ENCODE peak calls at places on chromosomes 12 and 14, in nine cellular contexts. One of them, this sample, is unnamed. For H3K36me3, the result is how much of the 10 kb centered on the place peaks cover.

GRCh38 chr14:71692496-71692895 is 239.7 kb upstream of the RGS6 start:
- DNase-seq in IMR-90: peak
- DNase-seq in mesendoderm: no peak
- DNase-seq in NT2/D1: no peak
- DNase-seq in colonic mucosa: no peak
- DNase-seq in MM.1S: no peak
- DNase-seq in mammary epithelial cell: no peak
- DNase-seq in neuronal stem cell: no peak
- DNase-seq in mesenchymal stem cell: peak
- DNase-seq in this sample: no peak

GRCh38 chr12:26572131-26572530 is 260.9 kb downstream of the ITPR2 start:
- DNase-seq in MM.1S: no peak
- DNase-seq in NT2/D1: no peak
- DNase-seq in mesendoderm: peak
- DNase-seq in neuronal stem cell: no peak
- DNase-seq in mesenchymal stem cell: peak
- DNase-seq in IMR-90: peak
- DNase-seq in colonic mucosa: peak
- DNase-seq in mammary epithelial cell: no peak
- DNase-seq in this sample: no peak

GRCh38 chr12:129552996-129553750 is 350.7 kb downstream of the TMEM132D start:
- DNase-seq in colonic mucosa: no peak
- DNase-seq in mesenchymal stem cell: no peak
- DNase-seq in IMR-90: no peak
- DNase-seq in MM.1S: no peak
- DNase-seq in mesendoderm: no peak
- DNase-seq in mammary epithelial cell: no peak
- DNase-seq in NT2/D1: no peak
- DNase-seq in neuronal stem cell: no peak
- DNase-seq in this sample: no peak

GRCh38 chr14:100362311-100362927 is 39.3 kb downstream of the SLC25A47 start:
- DNase-seq in colonic mucosa: no peak
- DNase-seq in mesendoderm: no peak
- DNase-seq in neuronal stem cell: no peak
- DNase-seq in IMR-90: peak
- DNase-seq in MM.1S: no peak
- DNase-seq in mammary epithelial cell: no peak
- DNase-seq in mesenchymal stem cell: peak
- DNase-seq in NT2/D1: no peak
- DNase-seq in this sample: peak

GRCh38 chr12:107992870-107993451 is 136.1 kb upstream of the WSCD2 start:
- DNase-seq in mesenchymal stem cell: peak
- DNase-seq in NT2/D1: peak
- DNase-seq in mesendoderm: peak
- DNase-seq in neuronal stem cell: peak
- DNase-seq in mammary epithelial cell: peak
- DNase-seq in MM.1S: peak
- DNase-seq in IMR-90: peak
- DNase-seq in colonic mucosa: peak
- DNase-seq in this sample: peak

GRCh38 chr12:53538209-53538689 is 31.0 kb upstream of the NPFF start:
- DNase-seq in mammary epithelial cell: peak
- DNase-seq in MM.1S: no peak
- DNase-seq in mesenchymal stem cell: peak
- DNase-seq in colonic mucosa: peak
- DNase-seq in mesendoderm: peak
- DNase-seq in neuronal stem cell: no peak
- DNase-seq in NT2/D1: no peak
- DNase-seq in IMR-90: peak
- DNase-seq in this sample: peak

GRCh38 chr14:73253323-73253610 is 16.0 kb downstream of the PAPLN start:
- DNase-seq in neuronal stem cell: no peak
- DNase-seq in NT2/D1: no peak
- DNase-seq in mesendoderm: no peak
- DNase-seq in mesenchymal stem cell: no peak
- DNase-seq in MM.1S: no peak
- DNase-seq in colonic mucosa: no peak
- DNase-seq in mammary epithelial cell: no peak
- DNase-seq in IMR-90: no peak
- DNase-seq in this sample: no peak

GRCh38 chr12:9273276-9273675 is 65.1 kb upstream of the PZP start:
- DNase-seq in IMR-90: peak
- DNase-seq in colonic mucosa: no peak
- DNase-seq in neuronal stem cell: no peak
- DNase-seq in MM.1S: no peak
- DNase-seq in NT2/D1: no peak
- DNase-seq in mesendoderm: no peak
- DNase-seq in mesenchymal stem cell: peak
- DNase-seq in mammary epithelial cell: peak
- DNase-seq in this sample: peak

GRCh38 chr14:92513966-92514843 is 624 bp downstream of the RIN3 start:
- DNase-seq in mesenchymal stem cell: peak
- DNase-seq in MM.1S: no peak
- DNase-seq in mesendoderm: peak
- DNase-seq in NT2/D1: no peak
- DNase-seq in colonic mucosa: peak
- DNase-seq in mammary epithelial cell: no peak
- DNase-seq in IMR-90: peak
- DNase-seq in neuronal stem cell: no peak
- DNase-seq in this sample: peak

GRCh38 chr12:124545508-124546418 is 21.6 kb downstream of the NCOR2 start:
- DNase-seq in mesendoderm: no peak
- DNase-seq in colonic mucosa: no peak
- DNase-seq in neuronal stem cell: no peak
- DNase-seq in NT2/D1: no peak
- DNase-seq in MM.1S: peak
- DNase-seq in mesenchymal stem cell: peak
- DNase-seq in IMR-90: peak
- DNase-seq in mammary epithelial cell: no peak
- DNase-seq in this sample: no peak

GRCh38 chr12:27645671-27646070 is 50.6 kb upstream of the REP15 start:
- DNase-seq in NT2/D1: no peak
- DNase-seq in MM.1S: no peak
- DNase-seq in mesendoderm: no peak
- DNase-seq in colonic mucosa: no peak
- DNase-seq in mesenchymal stem cell: no peak
- DNase-seq in IMR-90: no peak
- DNase-seq in neuronal stem cell: no peak
- DNase-seq in mammary epithelial cell: no peak
- DNase-seq in this sample: no peak

GRCh38 chr14:25431211-25432076 is 381.5 kb upstream of the STXBP6 start:
- DNase-seq in neuronal stem cell: peak
- DNase-seq in IMR-90: no peak
- DNase-seq in mammary epithelial cell: no peak
- DNase-seq in MM.1S: peak
- DNase-seq in mesendoderm: peak
- DNase-seq in colonic mucosa: peak
- DNase-seq in NT2/D1: peak
- DNase-seq in mesenchymal stem cell: no peak
- DNase-seq in this sample: no peak

GRCh38 chr14:24262821-24263733 is at the start of gene TGM1:
- DNase-seq in mammary epithelial cell: no peak
- DNase-seq in neuronal stem cell: no peak
- DNase-seq in MM.1S: no peak
- DNase-seq in IMR-90: no peak
- DNase-seq in colonic mucosa: no peak
- DNase-seq in mesendoderm: peak
- DNase-seq in mesenchymal stem cell: no peak
- DNase-seq in NT2/D1: no peak
- DNase-seq in this sample: no peak

GRCh38 chr12:65609359-65609771 is 214.9 kb upstream of the HMGA2 start:
- DNase-seq in mammary epithelial cell: peak
- DNase-seq in neuronal stem cell: no peak
- DNase-seq in IMR-90: peak
- DNase-seq in mesendoderm: peak
- DNase-seq in colonic mucosa: no peak
- DNase-seq in mesenchymal stem cell: peak
- DNase-seq in NT2/D1: no peak
- DNase-seq in MM.1S: no peak
- DNase-seq in this sample: peak

GRCh38 chr12:73235387-73235786 is 963.2 kb downstream of the TRHDE start:
- DNase-seq in mesenchymal stem cell: no peak
- DNase-seq in colonic mucosa: no peak
- DNase-seq in NT2/D1: no peak
- DNase-seq in mammary epithelial cell: no peak
- DNase-seq in mesendoderm: no peak
- DNase-seq in neuronal stem cell: no peak
- DNase-seq in MM.1S: no peak
- DNase-seq in IMR-90: no peak
- DNase-seq in this sample: no peak

GRCh38 chr14:20866963-20867362 is 24.2 kb upstream of the RNASE3 start:
- DNase-seq in mammary epithelial cell: peak
- DNase-seq in colonic mucosa: no peak
- DNase-seq in NT2/D1: peak
- DNase-seq in IMR-90: no peak
- DNase-seq in mesendoderm: peak
- DNase-seq in neuronal stem cell: no peak
- DNase-seq in mesenchymal stem cell: no peak
- DNase-seq in MM.1S: no peak
- DNase-seq in this sample: peak

GRCh38 chr12:109156586-109156985 is 40.2 kb downstream of the ACACB start:
- DNase-seq in mammary epithelial cell: no peak
- DNase-seq in mesendoderm: no peak
- DNase-seq in NT2/D1: no peak
- DNase-seq in colonic mucosa: no peak
- DNase-seq in MM.1S: no peak
- DNase-seq in mesenchymal stem cell: no peak
- DNase-seq in IMR-90: no peak
- DNase-seq in neuronal stem cell: no peak
- DNase-seq in this sample: no peak
- H3K4me3 ChIP-seq in mammary epithelial cell: no peak
- H3K4me3 ChIP-seq in mesendoderm: no peak
- H3K4me3 ChIP-seq in NT2/D1: no peak
- H3K4me3 ChIP-seq in colonic mucosa: no peak
- H3K4me3 ChIP-seq in MM.1S: no peak
- H3K4me3 ChIP-seq in mesenchymal stem cell: no peak
- H3K4me3 ChIP-seq in IMR-90: no peak
- H3K4me3 ChIP-seq in neuronal stem cell: no peak
- H3K4me3 ChIP-seq in this sample: peak

DNA sequence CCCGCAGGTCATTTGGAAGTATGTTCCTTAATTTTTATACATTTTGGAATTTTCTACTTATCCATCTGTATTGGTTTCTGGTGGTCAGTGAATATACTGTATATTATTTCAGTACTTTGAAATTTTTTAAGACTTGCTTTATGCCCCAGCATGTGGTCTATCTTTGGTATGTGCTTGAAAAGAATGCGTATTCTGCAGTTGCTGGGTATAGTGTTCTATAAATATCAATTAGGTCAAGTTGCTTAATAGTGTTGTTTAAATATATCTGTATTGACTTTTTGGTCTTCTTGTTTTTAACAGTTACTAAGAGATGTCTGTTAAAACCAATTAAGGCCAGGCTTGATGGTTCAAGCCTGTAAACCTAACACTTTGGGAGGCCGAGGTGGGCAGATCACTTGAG is 21.7 kb upstream of the SIX1 start:
- DNase-seq in colonic mucosa: no peak
- DNase-seq in mesenchymal stem cell: no peak
- DNase-seq in MM.1S: no peak
- DNase-seq in neuronal stem cell: no peak
- DNase-seq in IMR-90: peak
- DNase-seq in mammary epithelial cell: no peak
- DNase-seq in mesendoderm: no peak
- DNase-seq in NT2/D1: no peak
- DNase-seq in this sample: no peak
- H3K9ac ChIP-seq in colonic mucosa: no peak
- H3K9ac ChIP-seq in mesenchymal stem cell: no peak
- H3K9ac ChIP-seq in MM.1S: no peak
- H3K9ac ChIP-seq in neuronal stem cell: no peak
- H3K9ac ChIP-seq in IMR-90: no peak
- H3K9ac ChIP-seq in mammary epithelial cell: no peak
- H3K9ac ChIP-seq in mesendoderm: no peak
- H3K9ac ChIP-seq in NT2/D1: no peak
- H3K9ac ChIP-seq in this sample: no peak

GRCh38 chr12:45427042-45427441 is 211.1 kb downstream of the ANO6 start:
- DNase-seq in mesendoderm: no peak
- DNase-seq in NT2/D1: no peak
- DNase-seq in mesenchymal stem cell: no peak
- DNase-seq in mammary epithelial cell: no peak
- DNase-seq in neuronal stem cell: no peak
- DNase-seq in MM.1S: no peak
- DNase-seq in colonic mucosa: no peak
- DNase-seq in IMR-90: no peak
- DNase-seq in this sample: no peak

GRCh38 chr12:45425426-45425825 is 209.5 kb downstream of the ANO6 start:
- DNase-seq in neuronal stem cell: no peak
- DNase-seq in mesenchymal stem cell: no peak
- DNase-seq in IMR-90: peak
- DNase-seq in MM.1S: no peak
- DNase-seq in mammary epithelial cell: no peak
- DNase-seq in colonic mucosa: no peak
- DNase-seq in NT2/D1: no peak
- DNase-seq in mesendoderm: no peak
- DNase-seq in this sample: peak

GRCh38 chr12:45421736-45422135 is 205.8 kb downstream of the ANO6 start:
- DNase-seq in colonic mucosa: no peak
- DNase-seq in MM.1S: no peak
- DNase-seq in NT2/D1: no peak
- DNase-seq in neuronal stem cell: no peak
- DNase-seq in mesendoderm: no peak
- DNase-seq in mammary epithelial cell: no peak
- DNase-seq in mesenchymal stem cell: no peak
- DNase-seq in IMR-90: no peak
- DNase-seq in this sample: no peak

GRCh38 chr12:45423931-45424330 is 208.0 kb downstream of the ANO6 start:
- DNase-seq in neuronal stem cell: no peak
- DNase-seq in mammary epithelial cell: no peak
- DNase-seq in mesendoderm: no peak
- DNase-seq in NT2/D1: no peak
- DNase-seq in colonic mucosa: no peak
- DNase-seq in IMR-90: no peak
- DNase-seq in mesenchymal stem cell: no peak
- DNase-seq in MM.1S: no peak
- DNase-seq in this sample: no peak

GRCh38 chr12:45426294-45426693 is 210.4 kb downstream of the ANO6 start:
- DNase-seq in mesendoderm: no peak
- DNase-seq in colonic mucosa: no peak
- DNase-seq in IMR-90: no peak
- DNase-seq in NT2/D1: no peak
- DNase-seq in neuronal stem cell: no peak
- DNase-seq in mammary epithelial cell: no peak
- DNase-seq in mesenchymal stem cell: no peak
- DNase-seq in MM.1S: no peak
- DNase-seq in this sample: no peak
- H3K36me3 ChIP-seq in mesendoderm: under half
- H3K36me3 ChIP-seq in colonic mucosa: under half
- H3K36me3 ChIP-seq in IMR-90: under half
- H3K36me3 ChIP-seq in NT2/D1: half or more
- H3K36me3 ChIP-seq in neuronal stem cell: under half
- H3K36me3 ChIP-seq in mammary epithelial cell: under half
- H3K36me3 ChIP-seq in mesenchymal stem cell: under half
- H3K36me3 ChIP-seq in MM.1S: under half
- H3K36me3 ChIP-seq in this sample: half or more

GRCh38 chr14:93775158-93775557 is 13.1 kb downstream of the PRIMA1 start:
- DNase-seq in mesenchymal stem cell: no peak
- DNase-seq in mesendoderm: no peak
- DNase-seq in colonic mucosa: no peak
- DNase-seq in IMR-90: no peak
- DNase-seq in MM.1S: no peak
- DNase-seq in neuronal stem cell: no peak
- DNase-seq in mammary epithelial cell: no peak
- DNase-seq in NT2/D1: no peak
- DNase-seq in this sample: no peak

GRCh38 chr14:93775744-93776143 is 12.5 kb downstream of the PRIMA1 start:
- DNase-seq in colonic mucosa: no peak
- DNase-seq in IMR-90: no peak
- DNase-seq in neuronal stem cell: no peak
- DNase-seq in mesenchymal stem cell: no peak
- DNase-seq in mammary epithelial cell: no peak
- DNase-seq in MM.1S: no peak
- DNase-seq in mesendoderm: peak
- DNase-seq in NT2/D1: no peak
- DNase-seq in this sample: no peak

GRCh38 chr14:93772263-93772662 is 16.0 kb downstream of the PRIMA1 start:
- DNase-seq in colonic mucosa: no peak
- DNase-seq in mesendoderm: no peak
- DNase-seq in NT2/D1: no peak
- DNase-seq in neuronal stem cell: no peak
- DNase-seq in MM.1S: no peak
- DNase-seq in mesenchymal stem cell: no peak
- DNase-seq in mammary epithelial cell: no peak
- DNase-seq in IMR-90: no peak
- DNase-seq in this sample: no peak
- H3K4me3 ChIP-seq in colonic mucosa: no peak
- H3K4me3 ChIP-seq in mesendoderm: no peak
- H3K4me3 ChIP-seq in NT2/D1: no peak
- H3K4me3 ChIP-seq in neuronal stem cell: no peak
- H3K4me3 ChIP-seq in MM.1S: no peak
- H3K4me3 ChIP-seq in mesenchymal stem cell: no peak
- H3K4me3 ChIP-seq in mammary epithelial cell: no peak
- H3K4me3 ChIP-seq in IMR-90: no peak
- H3K4me3 ChIP-seq in this sample: no peak

This sample was measured in adipocyte.